ENCODE peak calls at places on chromosomes 16 and 17, in eight cellular contexts. P, G, J, L, F, Y, W and X are unnamed samples.

GRCh38 chr17:60817187-60817586 is 139.5 kb downstream of the BCAS3 start:
- DNase-seq in P (peak; percentile 86), J (no peak), L (peak; percentile 94), G (peak; percentile 87), F (peak; percentile 80), Y (no peak), W (no peak), X (peak; percentile 94)

GRCh38 chr17:52751051-52751450 is 592.5 kb upstream of the CA10 start:
- DNase-seq in F (no peak), J (no peak), W (no peak), P (no peak), L (no peak), Y (no peak), G (no peak), X (no peak)

GRCh38 chr16:66135376-66135775 is 231.1 kb upstream of the CDH5 start:
- DNase-seq in J (peak; percentile 14), L (no peak), F (peak; percentile 65), Y (no peak), P (no peak), W (peak; percentile 58), G (peak; percentile 89), X (no peak)

GRCh38 chr17:63774982-63775290 is 966 bp downstream of the DDX42 start:
- DNase-seq in F (no peak), L (peak; percentile 30), P (peak; percentile 34), J (no peak), W (no peak), Y (no peak), G (peak; percentile 28), X (no peak)

GRCh38 chr17:45146616-45147101 is 1.6 kb upstream of the HEXIM1 start:
- DNase-seq in J (peak; percentile 74), W (no peak), G (peak; percentile 87), F (peak; percentile 90), P (no peak), L (peak; percentile 76), Y (no peak), X (peak; percentile 79)

GRCh38 chr17:79612468-79613194 is 1.8 kb upstream of the RBFOX3 start:
- DNase-seq in P (no peak), F (peak; percentile 35), J (peak; percentile 58), L (peak; percentile 42), W (no peak), G (peak; percentile 11), Y (peak; percentile 94), X (peak; percentile 35)

GRCh38 chr16:70523621-70524405 is at the start of gene SF3B3:
- DNase-seq in Y (peak; percentile 60), G (peak; percentile 48), F (peak; percentile 40), P (peak; percentile 36), L (peak; percentile 81), W (no peak), J (peak; percentile 72), X (peak; percentile 37)

GRCh38 chr17:68603027-68603426 is 1.9 kb upstream of the FAM20A start:
- DNase-seq in Y (no peak), G (no peak), P (no peak), J (no peak), F (no peak), L (no peak), W (no peak), X (no peak)

GRCh38 chr16:2829501-2830354 is at the start of gene ZG16B:
- DNase-seq in Y (no peak), L (no peak), P (peak; percentile 18), F (no peak), G (no peak), W (no peak), J (peak; percentile 65), X (no peak)

GRCh38 chr17:51050291-51051033 is 70.2 kb downstream of the SPAG9 start:
- DNase-seq in W (no peak), F (no peak), Y (no peak), J (no peak), L (peak; percentile 38), P (peak; percentile 91), G (no peak), X (no peak)

GRCh38 chr16:76268824-76269223 is 8.4 kb upstream of the CNTNAP4 start:
- DNase-seq in Y (no peak), F (no peak), L (no peak), P (peak; percentile 10), J (no peak), W (no peak), G (no peak), X (no peak)

GRCh38 chr17:82864721-82865240 is 25.0 kb upstream of the ZNF750 start:
- DNase-seq in G (no peak), F (no peak), J (no peak), W (no peak), L (no peak), P (peak; percentile 24), Y (no peak), X (no peak)

GRCh38 chr17:74737299-74738050 is 419 bp downstream of the RAB37 start:
- DNase-seq in P (no peak), L (no peak), F (peak; percentile 51), Y (peak; percentile 80), W (no peak), J (peak; percentile 42), G (no peak), X (peak; percentile 9)

GRCh38 chr17:78184868-78185267 is 2.0 kb downstream of the TK1 start:
- DNase-seq in F (no peak), L (no peak), W (no peak), Y (no peak), J (no peak), G (no peak), P (no peak), X (no peak)

GRCh38 chr16:86578499-86579267 is at the start of gene FOXL1:
- DNase-seq in P (no peak), W (peak; percentile 57), J (no peak), F (peak; percentile 59), L (peak; percentile 86), G (peak; percentile 64), Y (no peak), X (peak; percentile 83)

GRCh38 chr17:69478916-69479315 is 64.4 kb downstream of the MAP2K6 start:
- DNase-seq in J (no peak), F (no peak), Y (no peak), G (no peak), P (no peak), W (no peak), L (no peak), X (no peak)

GRCh38 chr17:83182620-83183063 is 103.2 kb downstream of the METRNL start:
- DNase-seq in G (no peak), J (no peak), Y (no peak), W (no peak), P (no peak), L (no peak), F (no peak), X (no peak)

GRCh38 chr16:84360170-84360569 is 8.2 kb upstream of the ATP2C2 start:
- DNase-seq in L (no peak), G (no peak), P (peak; percentile 70), Y (no peak), J (no peak), W (no peak), F (no peak), X (no peak)

GRCh38 chr17:82217530-82218204 is 5.0 kb upstream of the CCDC57 start:
- DNase-seq in W (peak; percentile 60), J (peak; percentile 62), Y (no peak), F (peak; percentile 96), P (peak; percentile 67), L (peak; percentile 94), G (peak; percentile 96), X (peak; percentile 85)

GRCh38 chr16:31474778-31475738 is 3.1 kb downstream of the TGFB1I1 start:
- DNase-seq in J (no peak), F (no peak), L (no peak), Y (no peak), P (no peak), G (no peak), W (no peak), X (no peak)

GRCh38 chr16:31474173-31474714 is 2.3 kb downstream of the TGFB1I1 start:
- DNase-seq in F (peak; percentile 69), J (no peak), P (peak; percentile 34), Y (no peak), L (peak; percentile 87), W (no peak), G (peak; percentile 62), X (peak; percentile 96)

GRCh38 chr16:31477220-31478216 is 5.4 kb upstream of the SLC5A2 start:
- DNase-seq in L (no peak), Y (no peak), P (no peak), J (peak; percentile 92), F (no peak), G (no peak), W (no peak), X (no peak)

GRCh38 chr16:31476305-31477219 is 4.6 kb downstream of the TGFB1I1 start:
- DNase-seq in W (peak; percentile 72), G (no peak), Y (no peak), F (no peak), L (no peak), J (peak; percentile 96), P (no peak), X (no peak)

DNA sequence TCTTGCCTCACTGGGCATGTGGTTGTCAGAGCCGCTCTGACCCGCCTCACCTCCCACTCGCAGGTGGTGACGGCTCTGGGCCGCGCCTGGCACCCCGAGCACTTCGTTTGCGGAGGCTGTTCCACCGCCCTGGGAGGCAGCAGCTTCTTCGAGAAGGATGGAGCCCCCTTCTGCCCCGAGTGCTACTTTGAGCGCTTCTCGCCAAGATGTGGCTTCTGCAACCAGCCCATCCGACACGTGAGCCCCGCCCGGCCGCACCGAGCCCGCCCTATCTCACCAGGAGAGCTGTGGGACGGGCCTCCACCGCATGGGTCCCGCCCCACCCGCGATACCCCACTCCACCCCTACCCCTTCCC is 4.0 kb downstream of the TGFB1I1 start:
- DNase-seq in G (no peak), W (no peak), F (no peak), Y (no peak), P (no peak), L (no peak), J (peak; percentile 68), X (no peak)
- H3K4me3 ChIP-seq in G (no peak overlapping the region), W (no peak overlapping the region), F (no peak overlapping the region), Y (no peak overlapping the region), P (no peak overlapping the region), L (no peak overlapping the region), J (peak overlapping the region; percentile 61), X (no peak overlapping the region)

GRCh38 chr17:28717578-28718316 is at the start of gene RAB34:
- DNase-seq in L (peak; percentile 80), J (peak; percentile 56), Y (peak; percentile 73), P (peak; percentile 76), G (peak; percentile 94), W (peak; percentile 72), F (peak; percentile 94), X (peak; percentile 85)
- TF ChIP-seq CTCF in L (no peak), J (no peak), Y (peak; percentile 55), P (no peak), G (peak; percentile 33), W (peak; percentile 43), F (peak; percentile 26), X (no peak)

DNA sequence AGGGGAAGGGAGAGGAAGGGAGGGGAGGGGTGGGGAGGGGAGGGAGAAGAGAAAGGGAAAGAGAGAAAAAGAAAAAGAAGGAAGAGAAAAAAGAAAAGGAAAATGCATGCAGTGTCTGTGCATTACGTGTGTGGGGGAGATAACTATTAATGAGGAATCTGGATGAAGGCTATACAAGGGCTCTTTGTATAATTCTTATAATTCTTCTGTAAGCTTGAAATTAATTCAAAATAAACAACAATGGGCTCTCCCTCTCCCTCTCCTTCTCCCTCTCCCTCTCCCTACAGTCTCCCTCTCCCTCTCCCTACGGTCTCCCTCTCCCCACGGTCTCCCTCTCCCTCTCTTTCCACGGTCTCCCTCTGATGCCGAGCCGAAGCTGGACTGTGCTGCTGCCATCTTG is 143.4 kb downstream of the VPS53 start:
- DNase-seq in F (no peak), G (no peak), Y (no peak), J (no peak), W (no peak), P (no peak), L (no peak), X (no peak)
- H3K4me3 ChIP-seq in F (no peak overlapping the region), G (no peak overlapping the region), Y (no peak overlapping the region), J (no peak overlapping the region), W (no peak overlapping the region), P (no peak overlapping the region), L (no peak overlapping the region), X (no peak overlapping the region)

GRCh38 chr16:78396046-78396445 is 296.6 kb downstream of the WWOX start:
- DNase-seq in G (no peak), J (no peak), Y (peak; percentile 5), L (no peak), F (no peak), P (peak; percentile 1), W (no peak), X (no peak)
- TF ChIP-seq CTCF in G (peak; percentile 25), J (peak; percentile 35), Y (no peak), L (peak; percentile 11), F (no peak), P (no peak), W (peak; percentile 41), X (peak; percentile 8)